ENCODE peak calls at places on chromosome 5, in six cellular contexts. Q, U, B, T, R and Y are unnamed samples.

GRCh38 chr5:120454094-120454798 is 9.9 kb upstream of the PRR16 start:
- DNase-seq in Q (no peak), R (no peak), T (no peak), U (peak), B (no peak), Y (peak)

GRCh38 chr5:132816554-132816953 is 3.5 kb downstream of the SOWAHA start:
- DNase-seq in R (no peak), T (no peak), B (no peak), U (peak), Q (no peak), Y (no peak)

GRCh38 chr5:11588803-11589202 is 315.4 kb downstream of the CTNND2 start:
- DNase-seq in B (no peak), R (no peak), U (no peak), T (peak), Q (no peak), Y (no peak)

GRCh38 chr5:62762503-62762902 is 183.9 kb downstream of the LRRC70 start:
- DNase-seq in B (no peak), U (no peak), R (no peak), Q (no peak), T (no peak), Y (no peak)

GRCh38 chr5:170601608-170602007 is 97.8 kb downstream of the KCNIP1 start:
- DNase-seq in U (no peak), R (no peak), Q (no peak), T (no peak), B (no peak), Y (no peak)

GRCh38 chr5:96880402-96881164 is 4.3 kb downstream of the ERAP2 start:
- DNase-seq in B (peak), Q (no peak), R (peak), T (no peak), U (peak), Y (peak)

GRCh38 chr5:131423056-131423455 is 159.2 kb downstream of the CDC42SE2 start:
- DNase-seq in T (no peak), Q (no peak), B (no peak), U (peak), R (no peak), Y (peak)

GRCh38 chr5:65105301-65105700 is 336.6 kb downstream of the CWC27 start:
- DNase-seq in B (no peak), T (no peak), Q (no peak), U (no peak), R (no peak), Y (no peak)

GRCh38 chr5:156051972-156052371 is 275.0 kb upstream of the SGCD start:
- DNase-seq in B (no peak), R (no peak), T (peak), U (no peak), Q (no peak), Y (no peak)

GRCh38 chr5:4901890-4902289 is 238.2 kb upstream of the ADAMTS16 start:
- DNase-seq in Q (no peak), B (no peak), R (no peak), U (no peak), T (no peak), Y (no peak)

GRCh38 chr5:164581889-164582288 is 1076.5 kb downstream of the MAT2B start:
- DNase-seq in T (no peak), Q (no peak), R (no peak), U (no peak), B (no peak), Y (no peak)

GRCh38 chr5:1881731-1882336 is 891 bp downstream of the IRX4 start:
- DNase-seq in U (no peak), B (no peak), R (no peak), Q (peak), T (peak), Y (no peak)

GRCh38 chr5:125704888-125705287 is 718.3 kb upstream of the GRAMD2B start:
- DNase-seq in Q (no peak), U (no peak), B (no peak), R (no peak), T (no peak), Y (no peak)

GRCh38 chr5:37197340-37198050 is 51.7 kb downstream of the CPLANE1 start:
- DNase-seq in Q (no peak), U (peak), B (peak), T (peak), R (no peak), Y (peak)

GRCh38 chr5:151862811-151863472 is 61.7 kb downstream of the GLRA1 start:
- DNase-seq in B (no peak), T (no peak), Q (no peak), U (no peak), R (no peak), Y (no peak)

GRCh38 chr5:149082271-149082670 is 19.4 kb upstream of the SH3TC2 start:
- DNase-seq in B (no peak), R (no peak), U (no peak), T (no peak), Q (no peak), Y (no peak)

GRCh38 chr5:149228610-149229297 is 42.9 kb upstream of the AFAP1L1 start:
- DNase-seq in Q (no peak), B (peak), U (peak), R (peak), T (peak), Y (peak)

GRCh38 chr5:91850031-91850430 is 466.9 kb upstream of the ARRDC3 start:
- DNase-seq in T (no peak), B (no peak), R (no peak), Q (no peak), U (peak), Y (peak)

GRCh38 chr5:40429258-40430111 is 250.2 kb upstream of the PTGER4 start:
- DNase-seq in B (peak), R (no peak), T (no peak), Q (no peak), U (peak), Y (peak)

GRCh38 chr5:14863105-14863504 is 8.5 kb downstream of the ANKH start:
- DNase-seq in Q (no peak), R (no peak), B (no peak), U (no peak), T (no peak), Y (no peak)

GRCh38 chr5:169626779-169627178 is 10.3 kb upstream of the DOCK2 start:
- DNase-seq in T (no peak), R (peak), U (peak), B (no peak), Q (no peak), Y (peak)

GRCh38 chr5:80668016-80668969 is 13.5 kb upstream of the DHFR start:
- DNase-seq in R (no peak), B (no peak), T (peak), U (no peak), Q (no peak), Y (no peak)

GRCh38 chr5:132000677-132001453 is 10.6 kb downstream of the ACSL6 start:
- DNase-seq in B (peak), U (no peak), R (no peak), T (no peak), Q (no peak), Y (no peak)

GRCh38 chr5:116371935-116372334 is 202.7 kb downstream of the SEMA6A start:
- DNase-seq in Q (no peak), U (no peak), B (peak), R (no peak), T (no peak), Y (no peak)

GRCh38 chr5:106312360-106312759 is 1358.4 kb downstream of the EFNA5 start:
- DNase-seq in U (peak), B (no peak), R (peak), T (no peak), Q (no peak), Y (peak)

GRCh38 chr5:4862500-4862899 is 277.6 kb upstream of the ADAMTS16 start:
- DNase-seq in T (no peak), R (peak), Q (no peak), U (peak), B (peak), Y (peak)

GRCh38 chr5:976849-977751 is 31.5 kb upstream of the NKD2 start:
- DNase-seq in T (peak), U (no peak), B (no peak), Q (peak), R (no peak), Y (no peak)

GRCh38 chr5:32785639-32786216 is 74.6 kb downstream of the NPR3 start:
- DNase-seq in R (peak), U (no peak), B (no peak), T (no peak), Q (no peak), Y (peak)